ENCODE peak calls at places on chromosomes 5 and 9, in six cellular contexts. L is Panc1, M is right atrium auricular region, Y is transverse colon, Z is heart right ventricle, G is IMR-90. Q is an unnamed sample. For H3K9me3 and H3K4me1, the result is how much of the 10 kb centered on the place peaks cover.

GRCh38 chr5:52849544-52849943 is 61.8 kb downstream of the ITGA1 start:
- DNase-seq in L (no peak), M (no peak), Y (no peak), Z (no peak), G (no peak), Q (no peak)

GRCh38 chr5:143543358-143544255 is 140.1 kb upstream of the NR3C1 start:
- DNase-seq in L (no peak), M (no peak), Y (no peak), Z (no peak), G (peak), Q (no peak)

GRCh38 chr9:135820661-135821060 is 86.7 kb downstream of the CAMSAP1 start:
- DNase-seq in L (no peak), M (no peak), Y (no peak), Z (no peak), G (no peak), Q (no peak)

GRCh38 chr5:135127604-135128240 is 93.7 kb upstream of the PITX1 start:
- DNase-seq in L (peak), M (no peak), Y (peak), Z (no peak), G (peak), Q (no peak)

GRCh38 chr5:132446621-132447020 is 44.0 kb downstream of the IRF1 start:
- DNase-seq in L (no peak), M (peak), Y (peak), Z (peak), G (peak), Q (peak)

GRCh38 chr9:38385896-38386295 is 6.6 kb upstream of the ALDH1B1 start:
- DNase-seq in L (no peak), M (no peak), Y (no peak), Z (no peak), G (no peak), Q (no peak)

GRCh38 chr5:78467744-78468357 is 107.4 kb downstream of the SCAMP1 start:
- DNase-seq in L (peak), M (no peak), Y (no peak), Z (no peak), G (peak), Q (no peak)

GRCh38 chr5:59542841-59543825 is 350.4 kb downstream of the PDE4D start:
- DNase-seq in L (no peak), M (no peak), Y (peak), Z (peak), G (no peak), Q (no peak)

GRCh38 chr9:21465859-21466518 is 16.1 kb downstream of the IFNE start:
- DNase-seq in L (peak), M (no peak), Y (no peak), Z (no peak), G (peak), Q (no peak)

GRCh38 chr5:113062869-113063508 is 86.4 kb downstream of the DCP2 start:
- DNase-seq in L (no peak), M (no peak), Y (no peak), Z (no peak), G (no peak), Q (no peak)

GRCh38 chr5:72648511-72648910 is 141.3 kb upstream of the ZNF366 start:
- DNase-seq in L (no peak), M (no peak), Y (no peak), Z (no peak), G (peak), Q (no peak)

GRCh38 chr5:50730336-50730735 is 63.9 kb downstream of the PARP8 start:
- DNase-seq in L (no peak), M (no peak), Y (no peak), Z (no peak), G (no peak), Q (no peak)

GRCh38 chr5:45796959-45797553 is 100.9 kb upstream of the HCN1 start:
- DNase-seq in L (no peak), M (no peak), Y (no peak), Z (no peak), G (no peak), Q (no peak)
- H3K9me3 ChIP-seq in L (under half), M (under half), Y (under half), Z (half or more), G (under half), Q (half or more)

DNA sequence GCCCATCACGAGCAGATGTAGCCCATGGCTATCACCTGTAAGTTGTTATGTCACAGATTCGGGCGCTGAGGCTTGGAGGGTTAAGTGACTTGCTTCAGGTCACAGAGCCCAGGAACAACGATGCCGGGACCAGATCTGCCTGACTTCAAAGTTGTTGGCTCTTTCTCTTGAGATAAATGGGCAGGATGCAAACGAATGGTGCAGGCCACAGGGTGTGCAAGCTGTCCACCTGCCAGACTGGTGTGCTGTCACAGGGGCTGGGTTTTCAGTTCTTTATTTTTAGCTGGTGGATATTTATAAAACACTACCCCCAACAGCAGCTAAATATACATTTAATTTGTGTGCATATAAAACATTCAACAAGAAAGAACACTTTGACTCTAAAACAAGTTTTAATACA is 17.7 kb upstream of the PHYKPL start:
- DNase-seq in L (no peak), M (no peak), Y (no peak), Z (no peak), G (no peak), Q (no peak)
- H3K4me1 ChIP-seq in L (under half), M (under half), Y (under half), Z (under half), G (under half), Q (under half)

DNA sequence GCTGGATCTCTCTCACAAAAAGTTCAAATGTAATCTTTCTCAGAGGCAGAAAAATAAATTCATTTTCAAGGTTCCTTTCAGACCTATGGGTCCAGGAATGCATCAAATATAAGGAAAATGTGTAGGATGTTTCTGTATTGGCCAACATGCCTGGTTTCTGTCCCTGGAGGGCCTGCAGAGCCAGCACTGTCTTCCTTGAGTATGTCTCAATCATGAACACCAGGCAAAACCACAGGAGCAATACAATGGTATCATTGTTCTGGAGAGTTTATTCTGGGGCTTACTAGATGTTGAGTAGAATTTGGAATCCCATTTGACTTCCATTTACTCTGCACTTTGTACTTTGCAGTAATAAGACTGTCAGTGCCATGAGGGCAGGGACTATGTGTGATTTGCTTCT is 23.5 kb downstream of the INSYN2B start:
- DNase-seq in L (no peak), M (no peak), Y (no peak), Z (no peak), G (peak), Q (no peak)
- TF ChIP-seq CTCF in L (no peak), M (no peak), Y (no peak), Z (no peak), G (no peak), Q (no peak)

GRCh38 chr5:2917524-2917923 is 166.0 kb upstream of the IRX2 start:
- DNase-seq in L (no peak), M (peak), Y (no peak), Z (no peak), G (no peak), Q (no peak)
- H3K9me3 ChIP-seq in L (under half), M (under half), Y (under half), Z (under half), G (under half), Q (under half)